ENCODE peak calls at places on chromosomes 5 and 9, in seven cellular contexts. K is IMR-90, M is astrocyte, Y is fibroblast of lung, X is SK-N-SH, Z is mammary epithelial cell, H is neuronal stem cell. B is an unnamed sample.

GRCh38 chr5:96115467-96115812 is 153.8 kb upstream of the ELL2 start:
- DNase-seq in K (no peak), M (no peak), Y (no peak), X (no peak), Z (no peak), H (no peak), B (no peak)

GRCh38 chr5:137761560-137761959 is 7.4 kb upstream of the HNRNPA0 start:
- DNase-seq in K (no peak), M (no peak), Y (no peak), X (no peak), Z (peak; percentile 9), H (no peak), B (no peak)

GRCh38 chr5:158468444-158468843 is 609.5 kb upstream of the CLINT1 start:
- DNase-seq in K (no peak), M (no peak), Y (no peak), X (no peak), Z (peak; percentile 44), H (no peak), B (peak; percentile 1)

GRCh38 chr5:54234304-54234938 is 76.0 kb downstream of the ARL15 start:
- DNase-seq in K (peak; percentile 73), M (peak; percentile 23), Y (peak; percentile 81), X (peak; percentile 11), Z (peak; percentile 8), H (no peak), B (no peak)

GRCh38 chr5:142548739-142549275 is 137.1 kb downstream of the FGF1 start:
- DNase-seq in K (peak; percentile 97), M (peak; percentile 87), Y (peak; percentile 97), X (peak; percentile 87), Z (peak; percentile 87), H (peak; percentile 79), B (peak; percentile 79)

GRCh38 chr5:154513669-154514084 is 35.6 kb upstream of the HAND1 start:
- DNase-seq in K (no peak), M (peak; percentile 38), Y (peak; percentile 44), X (no peak), Z (peak; percentile 58), H (no peak), B (no peak)

GRCh38 chr5:2754621-2755370 is 3.3 kb upstream of the IRX2 start:
- DNase-seq in K (no peak), M (no peak), Y (no peak), X (peak; percentile 38), Z (peak; percentile 20), H (no peak), B (no peak)

GRCh38 chr9:85508616-85509015 is 233.1 kb downstream of the AGTPBP1 start:
- DNase-seq in K (no peak), M (no peak), Y (no peak), X (no peak), Z (no peak), H (no peak), B (no peak)

GRCh38 chr9:70510157-70510770 is 95.8 kb upstream of the KLF9 start:
- DNase-seq in K (no peak), M (no peak), Y (no peak), X (peak; percentile 26), Z (no peak), H (peak; percentile 4), B (no peak)

GRCh38 chr5:103461223-103461622 is 101.4 kb downstream of the NUDT12 start:
- DNase-seq in K (peak; percentile 64), M (peak; percentile 96), Y (no peak), X (no peak), Z (peak; percentile 26), H (no peak), B (no peak)

GRCh38 chr5:115551415-115551814 is 6.8 kb upstream of the FEM1C start:
- DNase-seq in K (no peak), M (no peak), Y (peak; percentile 78), X (no peak), Z (peak; percentile 67), H (no peak), B (no peak)

GRCh38 chr5:43000198-43000840 is 39.8 kb downstream of the ANXA2R start:
- DNase-seq in K (peak; percentile 59), M (peak; percentile 60), Y (peak; percentile 42), X (no peak), Z (peak; percentile 54), H (no peak), B (no peak)

GRCh38 chr5:90941002-90941720 is 382.6 kb downstream of the ADGRV1 start:
- DNase-seq in K (no peak), M (no peak), Y (no peak), X (no peak), Z (no peak), H (no peak), B (no peak)

GRCh38 chr9:38235244-38235643 is 157.3 kb upstream of the ALDH1B1 start:
- DNase-seq in K (no peak), M (no peak), Y (no peak), X (peak; percentile 59), Z (no peak), H (no peak), B (no peak)

GRCh38 chr5:122313001-122313402 is 965 bp downstream of the SNCAIP start:
- DNase-seq in K (peak; percentile 54), M (peak; percentile 36), Y (peak; percentile 48), X (peak; percentile 9), Z (no peak), H (peak; percentile 17), B (no peak)

GRCh38 chr9:112711050-112711689 is 6.7 kb downstream of the INIP start:
- DNase-seq in K (peak; percentile 64), M (peak; percentile 18), Y (peak; percentile 68), X (peak; percentile 38), Z (peak; percentile 13), H (no peak), B (no peak)

GRCh38 chr5:115336964-115337363 is 40.5 kb upstream of the CCDC112 start:
- DNase-seq in K (no peak), M (no peak), Y (no peak), X (no peak), Z (no peak), H (no peak), B (no peak)

GRCh38 chr9:118303216-118303615 is 599.0 kb downstream of the TLR4 start:
- DNase-seq in K (no peak), M (no peak), Y (no peak), X (no peak), Z (peak; percentile 66), H (no peak), B (no peak)

GRCh38 chr5:126477281-126477680 is 54.1 kb downstream of the GRAMD2B start:
- DNase-seq in K (peak; percentile 46), M (peak; percentile 68), Y (no peak), X (no peak), Z (no peak), H (no peak), B (no peak)

GRCh38 chr9:122821278-122821952 is 7.0 kb downstream of the PDCL start:
- DNase-seq in K (peak; percentile 62), M (no peak), Y (peak; percentile 64), X (no peak), Z (no peak), H (no peak), B (no peak)

GRCh38 chr9:131982683-131983239 is 96.9 kb downstream of the MED27 start:
- DNase-seq in K (peak; percentile 36), M (peak; percentile 72), Y (no peak), X (no peak), Z (peak; percentile 32), H (no peak), B (no peak)

GRCh38 chr5:72954389-72954788 is 1.5 kb upstream of the FCHO2 start:
- DNase-seq in K (no peak), M (no peak), Y (no peak), X (no peak), Z (no peak), H (no peak), B (no peak)

GRCh38 chr5:160702856-160703453 is 149.1 kb downstream of the ATP10B start:
- DNase-seq in K (no peak), M (no peak), Y (no peak), X (no peak), Z (peak; percentile 14), H (no peak), B (no peak)

GRCh38 chr9:38263534-38263933 is 129.0 kb upstream of the ALDH1B1 start:
- DNase-seq in K (peak; percentile 48), M (peak; percentile 16), Y (peak; percentile 44), X (no peak), Z (peak; percentile 31), H (no peak), B (no peak)

GRCh38 chr9:119801311-119801710 is 432.1 kb upstream of the BRINP1 start:
- DNase-seq in K (no peak), M (no peak), Y (no peak), X (no peak), Z (no peak), H (no peak), B (no peak)

GRCh38 chr9:119803679-119804078 is 434.4 kb upstream of the BRINP1 start:
- DNase-seq in K (no peak), M (no peak), Y (no peak), X (no peak), Z (no peak), H (no peak), B (no peak)

GRCh38 chr9:119802115-119802514 is 432.9 kb upstream of the BRINP1 start:
- DNase-seq in K (no peak), M (no peak), Y (no peak), X (no peak), Z (no peak), H (no peak), B (no peak)

DNA sequence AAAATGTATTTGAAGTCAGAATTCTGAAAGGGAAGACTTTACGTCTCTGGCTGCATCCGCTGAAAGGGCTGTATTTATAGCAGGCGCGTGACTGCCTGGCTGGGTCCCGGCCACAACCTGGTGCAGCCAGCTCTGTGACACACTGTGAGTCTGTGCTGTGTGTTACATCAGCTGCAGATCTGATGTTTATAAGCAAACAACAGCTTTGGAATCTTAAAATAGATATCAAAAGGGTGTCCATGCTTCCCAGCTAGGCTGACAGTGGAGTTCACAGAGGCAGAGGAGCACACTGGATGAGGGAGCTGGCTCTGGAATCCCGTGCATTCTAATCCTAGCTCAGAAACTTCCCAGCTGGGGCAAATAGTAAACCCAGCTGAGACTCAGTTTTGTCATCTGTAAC is 433.4 kb upstream of the BRINP1 start:
- DNase-seq in K (no peak), M (no peak), Y (no peak), X (no peak), Z (no peak), H (no peak), B (no peak)
- H3K4me2 ChIP-seq in K (no peak overlapping the region), M (no peak overlapping the region), Y (no peak overlapping the region), X (no peak overlapping the region), Z (no peak overlapping the region), H (no peak overlapping the region), B (no peak overlapping the region)

DNA sequence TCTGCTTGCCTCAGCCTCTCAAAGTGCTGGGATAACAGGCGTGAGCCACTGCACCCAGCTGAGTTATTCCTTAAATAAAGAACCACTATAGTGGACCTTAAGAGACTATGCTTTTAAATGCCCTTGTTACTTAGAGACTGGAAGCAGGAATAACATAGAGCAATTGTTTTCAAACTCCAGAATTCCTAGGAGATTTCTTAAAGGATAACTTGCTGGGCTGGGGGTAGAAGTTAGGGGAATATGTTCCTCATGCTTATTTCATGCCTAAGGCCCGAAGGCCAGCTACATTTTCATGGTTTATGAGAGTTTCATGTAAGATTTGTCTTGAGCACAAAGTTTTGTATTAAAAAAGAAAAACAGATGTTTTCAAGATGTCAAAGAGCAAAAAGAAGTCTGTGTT is 48.2 kb downstream of the CSNK1A1 start:
- DNase-seq in K (no peak), M (no peak), Y (no peak), X (no peak), Z (no peak), H (no peak), B (no peak)
- H3K9ac ChIP-seq in K (no peak overlapping the region), M (no peak overlapping the region), Y (no peak overlapping the region), X (no peak overlapping the region), Z (no peak overlapping the region), H (no peak overlapping the region), B (no peak overlapping the region)

GRCh38 chr5:60435808-60436207 is 264.2 kb downstream of the DEPDC1B start:
- DNase-seq in K (no peak), M (no peak), Y (no peak), X (no peak), Z (no peak), H (no peak), B (no peak)
- H3K4me2 ChIP-seq in K (no peak overlapping the region), M (no peak overlapping the region), Y (no peak overlapping the region), X (no peak overlapping the region), Z (no peak overlapping the region), H (no peak overlapping the region), B (no peak overlapping the region)

GRCh38 chr5:176725521-176725920 is 78.2 kb downstream of the TSPAN17 start:
- DNase-seq in K (no peak), M (no peak), Y (no peak), X (no peak), Z (no peak), H (no peak), B (no peak)
- H3K9ac ChIP-seq in K (no peak overlapping the region), M (no peak overlapping the region), Y (no peak overlapping the region), X (no peak overlapping the region), Z (no peak overlapping the region), H (no peak overlapping the region), B (no peak overlapping the region)

B was measured in keratinocyte.